ENCODE peak calls at places on chromosomes 13 and 19, in seven cellular contexts. B is GM23248, N is MM.1S, K is PC-3, L is GM23338, X is neural progenitor cell, J is hepatocyte. F is an unnamed sample. For H4K20me1, the result is how much of the 10 kb centered on the place peaks cover.

GRCh38 chr19:2345794-2346663 is 14.0 kb upstream of the TMPRSS9 start:
- DNase-seq in X (no peak), J (no peak), L (no peak), B (peak), N (no peak), K (no peak), F (no peak)

GRCh38 chr19:3176715-3177501 is 1.7 kb upstream of the S1PR4 start:
- DNase-seq in J (peak), L (no peak), N (no peak), K (peak), B (peak), X (no peak), F (no peak)

GRCh38 chr19:8036438-8037099 is 16.0 kb upstream of the CCL25 start:
- DNase-seq in N (no peak), K (no peak), B (no peak), X (no peak), J (no peak), L (no peak), F (no peak)

GRCh38 chr13:98285852-98286594 is 109.0 kb upstream of the RNF113B start:
- DNase-seq in X (no peak), B (no peak), N (no peak), J (no peak), L (no peak), K (no peak), F (no peak)

GRCh38 chr19:14475251-14476073 is at the start of gene PTGER1:
- DNase-seq in X (peak), J (peak), N (no peak), L (peak), K (peak), B (peak), F (no peak)

GRCh38 chr13:46492946-46493345 is 60.0 kb upstream of the LRCH1 start:
- DNase-seq in J (peak), K (peak), N (no peak), L (peak), B (peak), X (peak), F (peak)

GRCh38 chr13:23686948-23687347 is 116.7 kb downstream of the TNFRSF19 start:
- DNase-seq in B (no peak), L (no peak), K (no peak), N (no peak), J (no peak), X (no peak), F (no peak)

GRCh38 chr13:51721485-51721884 is 82.5 kb downstream of the DHRS12 start:
- DNase-seq in N (peak), B (no peak), L (no peak), K (no peak), J (no peak), X (no peak), F (no peak)

GRCh38 chr19:16373079-16373478 is 48.5 kb downstream of the KLF2 start:
- DNase-seq in K (no peak), J (no peak), X (no peak), L (no peak), B (no peak), N (no peak), F (no peak)

GRCh38 chr13:106695139-106695538 is 127.2 kb upstream of the ARGLU1 start:
- DNase-seq in X (no peak), L (no peak), J (no peak), K (no peak), N (no peak), B (no peak), F (no peak)

GRCh38 chr19:51712461-51713081 is 11.2 kb downstream of the HAS1 start:
- DNase-seq in X (peak), N (no peak), J (peak), K (peak), L (peak), B (peak), F (peak)

GRCh38 chr19:30719189-30719990 is 347.2 kb downstream of the ZNF536 start:
- DNase-seq in J (peak), X (peak), B (peak), K (no peak), L (peak), N (peak), F (no peak)

GRCh38 chr13:33207616-33207964 is 78.0 kb downstream of the STARD13 start:
- DNase-seq in N (no peak), X (no peak), B (peak), J (peak), L (no peak), K (no peak), F (no peak)

GRCh38 chr19:17339088-17339741 is 1.9 kb downstream of the GTPBP3 start:
- DNase-seq in N (no peak), X (no peak), L (peak), B (no peak), J (no peak), K (no peak), F (peak)

GRCh38 chr13:39462456-39462855 is 140.5 kb downstream of the LHFPL6 start:
- DNase-seq in N (no peak), B (peak), K (no peak), L (no peak), J (no peak), X (no peak), F (no peak)

GRCh38 chr19:32469796-32470195 is 64.2 kb downstream of the DPY19L3 start:
- DNase-seq in J (no peak), L (no peak), B (peak), X (no peak), N (no peak), K (no peak), F (no peak)

GRCh38 chr13:34265016-34265692 is 447.2 kb downstream of the RFC3 start:
- DNase-seq in N (no peak), K (peak), B (no peak), J (no peak), L (no peak), X (no peak), F (no peak)

GRCh38 chr19:45324349-45324907 is 1.8 kb upstream of the CKM start:
- DNase-seq in K (no peak), N (no peak), B (no peak), X (no peak), J (no peak), L (no peak), F (no peak)

GRCh38 chr19:16306728-16307402 is 17.8 kb upstream of the KLF2 start:
- DNase-seq in N (no peak), J (no peak), B (no peak), X (no peak), K (no peak), L (peak), F (no peak)

GRCh38 chr19:34994643-34995471 is 5.3 kb upstream of the GRAMD1A start:
- DNase-seq in X (no peak), B (no peak), K (peak), N (no peak), L (no peak), J (peak), F (no peak)

GRCh38 chr19:534088-534487 is 2.5 kb downstream of the CDC34 start:
- DNase-seq in K (no peak), N (no peak), L (no peak), J (no peak), X (no peak), B (no peak), F (no peak)

GRCh38 chr13:60019119-60019993 is 144.4 kb downstream of the DIAPH3 start:
- DNase-seq in K (no peak), L (peak), N (peak), X (no peak), J (no peak), B (no peak), F (peak)

GRCh38 chr13:57443494-57443893 is 188.1 kb upstream of the PCDH17 start:
- DNase-seq in X (no peak), K (no peak), N (no peak), L (no peak), B (no peak), J (no peak), F (no peak)

GRCh38 chr13:27673911-27674310 is 52.2 kb downstream of the POLR1D start:
- DNase-seq in K (no peak), J (no peak), N (no peak), X (no peak), B (no peak), L (no peak), F (no peak)

GRCh38 chr19:1237754-1238372 is at the start of gene CBARP:
- DNase-seq in X (peak), J (peak), B (peak), L (no peak), K (peak), N (no peak), F (no peak)

GRCh38 chr13:79226250-79226649 is 179.8 kb downstream of the RBM26 start:
- DNase-seq in J (no peak), N (no peak), L (no peak), B (no peak), X (no peak), K (no peak), F (no peak)

GRCh38 chr19:19538077-19538764 is at the start of gene CILP2:
- DNase-seq in B (peak), K (peak), J (peak), X (peak), N (no peak), L (peak), F (peak)

GRCh38 chr13:46132109-46132508 is 27.3 kb upstream of the CPB2 start:
- DNase-seq in K (no peak), L (no peak), X (no peak), N (no peak), J (no peak), B (no peak), F (no peak)

GRCh38 chr13:24348797-24349515 is 39.6 kb downstream of the C1QTNF9 start:
- DNase-seq in L (no peak), X (no peak), K (peak), B (no peak), N (no peak), J (peak), F (no peak)

GRCh38 chr13:19984430-19985218 is 26.1 kb downstream of the ZMYM2 start:
- DNase-seq in X (peak), J (peak), B (peak), L (peak), N (peak), K (peak), F (peak)

GRCh38 chr19:42078538-42079275 is 2.7 kb downstream of the ZNF574 start:
- DNase-seq in J (no peak), B (peak), N (no peak), L (no peak), K (no peak), X (no peak), F (no peak)
- H4K20me1 ChIP-seq in J (under half), B (under half), N (under half), L (under half), K (under half), X (half or more), F (under half)

GRCh38 chr13:70829748-70830147 is 721.5 kb upstream of the KLHL1 start:
- DNase-seq in B (no peak), N (peak), X (no peak), K (no peak), L (no peak), J (no peak), F (no peak)
- TF ChIP-seq EZH2phosphoT487 in B (no peak), N (no peak), X (no peak), K (no peak), L (no peak), J (no peak), F (no peak)

DNA sequence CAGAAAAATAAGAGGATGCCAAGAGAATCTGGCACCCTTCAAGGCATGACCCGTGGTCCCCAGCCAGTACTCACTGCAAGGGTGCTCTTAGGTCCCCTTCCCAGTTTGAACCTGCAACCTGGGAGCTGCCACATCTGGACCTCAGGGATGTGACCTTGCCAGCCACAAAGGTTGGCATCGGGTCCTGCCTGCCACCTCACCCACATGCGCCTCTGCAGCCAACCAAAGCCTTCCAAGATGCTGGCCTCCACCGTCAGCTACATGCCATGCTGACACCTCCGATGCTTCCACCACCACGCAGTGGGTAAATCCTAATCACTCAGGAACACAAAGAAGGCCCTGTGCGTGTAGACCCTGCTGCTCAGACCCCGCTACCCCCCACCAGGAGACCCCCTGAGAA is 35.1 kb downstream of the ELL start:
- DNase-seq in K (no peak), N (no peak), L (no peak), X (no peak), B (no peak), J (no peak), F (no peak)
- H4K20me1 ChIP-seq in K (half or more), N (half or more), L (under half), X (half or more), B (under half), J (half or more), F (under half)

DNA sequence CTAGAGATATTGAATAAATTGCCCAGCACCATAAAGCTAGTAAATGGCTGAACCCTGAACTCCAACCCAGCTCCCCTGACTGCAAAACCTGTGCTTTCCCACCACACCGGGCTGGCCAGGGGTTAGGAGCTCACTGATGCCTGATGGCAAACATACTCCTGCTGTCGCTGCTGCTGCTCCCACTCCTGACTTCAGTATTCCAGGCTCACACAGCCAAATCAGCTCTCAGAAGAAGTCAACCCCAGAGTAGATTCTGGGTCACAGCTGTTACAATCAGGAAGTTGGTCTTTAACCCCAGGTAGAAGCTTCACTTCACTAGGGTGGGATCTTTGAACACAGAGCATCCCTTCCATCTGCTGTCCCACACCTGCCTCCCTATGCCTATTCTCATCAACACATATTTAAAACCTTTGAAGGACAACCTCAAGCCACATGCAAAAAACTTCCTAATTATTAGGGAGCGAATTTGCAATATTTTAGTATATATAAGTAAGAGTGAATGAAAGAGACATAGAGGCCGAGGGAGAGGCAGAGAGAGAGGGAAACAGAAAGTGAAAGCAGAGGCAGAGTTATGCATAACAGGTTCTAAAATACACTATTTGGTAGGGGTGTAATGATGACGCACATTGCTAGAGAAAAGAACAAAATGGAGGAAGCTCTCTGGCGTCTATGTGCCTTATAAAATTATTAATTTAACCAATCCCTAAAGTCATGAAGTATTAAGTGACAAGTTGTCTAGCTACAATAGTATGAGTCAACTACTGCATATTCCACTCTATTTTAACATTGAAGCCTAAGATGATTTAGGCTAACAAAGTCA is 99.4 kb upstream of the SERP2 start:
- DNase-seq in L (no peak), B (peak), X (no peak), K (peak), J (peak), N (peak), F (peak)
- TF ChIP-seq EZH2phosphoT487 in L (no peak), B (no peak), X (no peak), K (no peak), J (no peak), N (no peak), F (no peak)